ENCODE peak calls at places on chromosome 22, in seven cellular contexts. F is RKO; M is naive thymus-derived CD8-positive, alpha-beta T cell; H is GM04503; U is stimulated activated CD8-positive, alpha-beta memory T cell treated with anti-CD3 and anti-CD28 coated beads, Interleukin-15, amount 100 ng/mL, for 24 hours; Y is NCI-H1930; P is LoVo. L is an unnamed sample.

GRCh38 chr22:47071078-47071811 is 308.8 kb downstream of the TBC1D22A start:
- DNase-seq in F (no peak), M (no peak), H (no peak), U (no peak), Y (no peak), P (no peak), L (no peak)

GRCh38 chr22:34931026-34931425 is 134.9 kb upstream of the ISX start:
- DNase-seq in F (no peak), M (no peak), H (no peak), U (no peak), Y (no peak), P (no peak), L (no peak)

GRCh38 chr22:29212738-29213137 is 7.0 kb downstream of the EMID1 start:
- DNase-seq in F (no peak), M (no peak), H (no peak), U (no peak), Y (no peak), P (no peak), L (no peak)

GRCh38 chr22:27990451-27990840 is 71.4 kb upstream of the PITPNB start:
- DNase-seq in F (no peak), M (no peak), H (no peak), U (no peak), Y (no peak), P (no peak), L (peak; percentile 27)

GRCh38 chr22:29765905-29766631 is 739 bp downstream of the ZMAT5 start:
- DNase-seq in F (peak; percentile 16), M (peak; percentile 19), H (no peak), U (no peak), Y (no peak), P (peak; percentile 8), L (no peak)

GRCh38 chr22:32237905-32238304 is 17.2 kb downstream of the SLC5A4 start:
- DNase-seq in F (no peak), M (no peak), H (no peak), U (no peak), Y (peak; percentile 6), P (no peak), L (no peak)

GRCh38 chr22:29813563-29813962 is 24.5 kb downstream of the ASCC2 start:
- DNase-seq in F (peak; percentile 45), M (no peak), H (no peak), U (no peak), Y (no peak), P (no peak), L (no peak)

GRCh38 chr22:46029574-46030200 is 52.7 kb upstream of the WNT7B start:
- DNase-seq in F (no peak), M (no peak), H (no peak), U (no peak), Y (no peak), P (no peak), L (peak; percentile 12)

GRCh38 chr22:41902016-41902415 is 12.9 kb downstream of the SHISA8 start:
- DNase-seq in F (no peak), M (no peak), H (no peak), U (no peak), Y (no peak), P (no peak), L (no peak)

GRCh38 chr22:21951931-21952465 is 650 bp downstream of the PPM1F start:
- DNase-seq in F (peak; percentile 56), M (peak; percentile 2), H (no peak), U (no peak), Y (no peak), P (no peak), L (peak; percentile 73)

GRCh38 chr22:27144345-27144744 is 487.0 kb downstream of the MIAT start:
- DNase-seq in F (no peak), M (no peak), H (no peak), U (no peak), Y (no peak), P (no peak), L (no peak)

GRCh38 chr22:45884201-45885067 is 92.5 kb downstream of the WNT7B start:
- DNase-seq in F (no peak), M (no peak), H (no peak), U (no peak), Y (no peak), P (no peak), L (peak; percentile 40)

GRCh38 chr22:36659762-36660509 is 43.6 kb downstream of the CACNG2 start:
- DNase-seq in F (peak; percentile 83), M (no peak), H (peak; percentile 70), U (no peak), Y (peak; percentile 67), P (peak; percentile 91), L (peak; percentile 93)

GRCh38 chr22:46061431-46062231 is 84.7 kb upstream of the WNT7B start:
- DNase-seq in F (no peak), M (no peak), H (no peak), U (no peak), Y (no peak), P (no peak), L (peak; percentile 46)

GRCh38 chr22:47199261-47199948 is 437.0 kb downstream of the TBC1D22A start:
- DNase-seq in F (no peak), M (no peak), H (no peak), U (no peak), Y (no peak), P (no peak), L (no peak)

GRCh38 chr22:37745548-37746365 is 48.9 kb downstream of the TRIOBP start:
- DNase-seq in F (peak; percentile 84), M (peak; percentile 87), H (no peak), U (peak; percentile 79), Y (peak; percentile 76), P (peak; percentile 88), L (peak; percentile 96)

GRCh38 chr22:30079952-30080533 is at the start of gene HORMAD2:
- DNase-seq in F (no peak), M (no peak), H (no peak), U (no peak), Y (no peak), P (no peak), L (peak; percentile 67)

GRCh38 chr22:34588893-34589545 is 476.9 kb upstream of the ISX start:
- DNase-seq in F (no peak), M (no peak), H (no peak), U (no peak), Y (no peak), P (no peak), L (no peak)

GRCh38 chr22:19146215-19146968 is 1.9 kb upstream of the ESS2 start:
- DNase-seq in F (no peak), M (no peak), H (no peak), U (no peak), Y (no peak), P (no peak), L (no peak)

GRCh38 chr22:27986937-27987336 is 67.9 kb upstream of the PITPNB start:
- DNase-seq in F (no peak), M (no peak), H (no peak), U (no peak), Y (no peak), P (no peak), L (no peak)